ENCODE peak calls at places on chromosomes 1 and 21, in ten cellular contexts. B is kidney epithelial cell, J is K562, U is bronchial epithelial cell, W is astrocyte of the spinal cord, Y is body of pancreas, Q is fibroblast of villous mesenchyme, G is left ventricle myocardium inferior, N is OCI-LY7, F is lung. V is an unnamed sample.

GRCh38 chr1:11770011-11770410 is 8.0 kb downstream of the C1orf167 start:
- DNase-seq in F (no peak), W (no peak), G (no peak), Q (no peak), B (no peak), N (no peak), U (no peak), Y (no peak), J (no peak), V (no peak)

GRCh38 chr1:67264899-67265298 is 42.8 kb upstream of the IL12RB2 start:
- DNase-seq in G (no peak), B (no peak), U (no peak), N (peak; percentile 51), J (no peak), Y (no peak), Q (no peak), W (no peak), F (no peak), V (no peak)

GRCh38 chr1:168084396-168085231 is 52.1 kb downstream of the GPR161 start:
- DNase-seq in W (peak; percentile 40), Q (peak; percentile 33), N (peak; percentile 43), U (peak; percentile 26), G (peak; percentile 64), Y (peak; percentile 66), F (peak; percentile 49), J (peak; percentile 90), B (no peak), V (no peak)

GRCh38 chr1:185720633-185721272 is 13.4 kb upstream of the HMCN1 start:
- DNase-seq in U (peak; percentile 68), B (no peak), W (peak; percentile 75), F (no peak), Y (no peak), N (peak; percentile 10), G (no peak), Q (peak; percentile 53), J (no peak), V (peak; percentile 36)

GRCh38 chr1:197218857-197219256 is 49.2 kb upstream of the CRB1 start:
- DNase-seq in U (no peak), Q (no peak), B (no peak), N (no peak), Y (no peak), F (no peak), J (no peak), W (no peak), G (no peak), V (no peak)

GRCh38 chr1:67372136-67372535 is 58.1 kb downstream of the SERBP1 start:
- DNase-seq in F (no peak), Y (no peak), W (peak; percentile 36), B (no peak), Q (peak; percentile 60), U (peak; percentile 41), N (no peak), J (no peak), G (no peak), V (no peak)

GRCh38 chr1:211352465-211352864 is 25.8 kb downstream of the TRAF5 start:
- DNase-seq in Q (no peak), F (no peak), N (no peak), U (no peak), J (no peak), Y (no peak), W (no peak), B (no peak), G (no peak), V (no peak)

GRCh38 chr1:27106561-27107323 is 48.2 kb downstream of the SLC9A1 start:
- DNase-seq in Q (no peak), U (no peak), B (no peak), W (no peak), G (no peak), Y (no peak), F (no peak), N (peak; percentile 55), J (no peak), V (no peak)

GRCh38 chr1:107529511-107530149 is 388.8 kb downstream of the NTNG1 start:
- DNase-seq in B (no peak), G (no peak), Q (peak; percentile 32), Y (peak; percentile 25), J (peak; percentile 57), F (no peak), U (peak; percentile 71), W (peak; percentile 63), N (peak; percentile 74), V (peak; percentile 17)

GRCh38 chr1:109385417-109385816 is 12.3 kb downstream of the SORT1 start:
- DNase-seq in G (peak; percentile 32), N (no peak), Y (peak; percentile 66), B (no peak), U (no peak), F (no peak), J (no peak), Q (no peak), W (no peak), V (no peak)

GRCh38 chr21:42466700-42467612 is 29.1 kb downstream of the RSPH1 start:
- DNase-seq in N (peak; percentile 58), J (peak; percentile 67), Q (peak; percentile 39), W (peak; percentile 34), G (no peak), Y (peak; percentile 55), F (no peak), B (no peak), U (peak; percentile 46), V (no peak)

GRCh38 chr1:10617318-10617717 is 142.6 kb downstream of the PEX14 start:
- DNase-seq in U (no peak), Q (no peak), B (no peak), W (no peak), N (no peak), J (no peak), F (no peak), G (no peak), Y (no peak), V (no peak)

GRCh38 chr1:230127105-230128054 is 60.3 kb downstream of the GALNT2 start:
- DNase-seq in Q (no peak), Y (no peak), G (no peak), F (no peak), N (no peak), J (peak; percentile 86), W (no peak), B (no peak), U (no peak), V (no peak)

GRCh38 chr21:32426066-32426465 is 13.6 kb downstream of the EVA1C start:
- DNase-seq in J (no peak), U (peak; percentile 80), Y (no peak), B (no peak), W (no peak), Q (no peak), N (no peak), G (no peak), F (no peak), V (no peak)

GRCh38 chr1:50265790-50266314 is 157.1 kb downstream of the ELAVL4 start:
- DNase-seq in F (no peak), U (peak; percentile 14), N (no peak), G (no peak), J (no peak), W (peak; percentile 17), B (no peak), Q (peak; percentile 22), Y (no peak), V (no peak)

GRCh38 chr1:161885013-161885412 is 118.9 kb downstream of the ATF6 start:
- DNase-seq in G (no peak), B (no peak), N (no peak), F (no peak), U (peak; percentile 87), Y (no peak), Q (peak; percentile 69), W (peak; percentile 94), J (no peak), V (peak; percentile 76)

GRCh38 chr1:171871848-171872247 is 30.6 kb downstream of the DNM3 start:
- DNase-seq in Y (no peak), G (no peak), U (no peak), N (no peak), J (no peak), Q (no peak), B (no peak), F (no peak), W (no peak), V (no peak)

GRCh38 chr1:61591316-61591715 is 133.6 kb downstream of the TM2D1 start:
- DNase-seq in N (no peak), B (no peak), U (no peak), Y (no peak), F (no peak), W (no peak), G (no peak), J (no peak), Q (no peak), V (no peak)
- H3K4me3 ChIP-seq in N (no peak overlapping the region), B (no peak overlapping the region), U (no peak overlapping the region), Y (no peak overlapping the region), F (no peak overlapping the region), W (no peak overlapping the region), G (no peak overlapping the region), J (no peak overlapping the region), Q (no peak overlapping the region), V (no peak overlapping the region)

GRCh38 chr1:165420655-165421054 is 24.3 kb downstream of the RXRG start:
- DNase-seq in N (no peak), W (no peak), Q (no peak), F (no peak), B (no peak), Y (no peak), G (no peak), J (no peak), U (peak; percentile 87), V (no peak)
- TF ChIP-seq CTCF in N (no peak), W (no peak), Q (no peak), F (no peak), B (no peak), Y (no peak), G (no peak), J (no peak), U (no peak), V (no peak)

DNA sequence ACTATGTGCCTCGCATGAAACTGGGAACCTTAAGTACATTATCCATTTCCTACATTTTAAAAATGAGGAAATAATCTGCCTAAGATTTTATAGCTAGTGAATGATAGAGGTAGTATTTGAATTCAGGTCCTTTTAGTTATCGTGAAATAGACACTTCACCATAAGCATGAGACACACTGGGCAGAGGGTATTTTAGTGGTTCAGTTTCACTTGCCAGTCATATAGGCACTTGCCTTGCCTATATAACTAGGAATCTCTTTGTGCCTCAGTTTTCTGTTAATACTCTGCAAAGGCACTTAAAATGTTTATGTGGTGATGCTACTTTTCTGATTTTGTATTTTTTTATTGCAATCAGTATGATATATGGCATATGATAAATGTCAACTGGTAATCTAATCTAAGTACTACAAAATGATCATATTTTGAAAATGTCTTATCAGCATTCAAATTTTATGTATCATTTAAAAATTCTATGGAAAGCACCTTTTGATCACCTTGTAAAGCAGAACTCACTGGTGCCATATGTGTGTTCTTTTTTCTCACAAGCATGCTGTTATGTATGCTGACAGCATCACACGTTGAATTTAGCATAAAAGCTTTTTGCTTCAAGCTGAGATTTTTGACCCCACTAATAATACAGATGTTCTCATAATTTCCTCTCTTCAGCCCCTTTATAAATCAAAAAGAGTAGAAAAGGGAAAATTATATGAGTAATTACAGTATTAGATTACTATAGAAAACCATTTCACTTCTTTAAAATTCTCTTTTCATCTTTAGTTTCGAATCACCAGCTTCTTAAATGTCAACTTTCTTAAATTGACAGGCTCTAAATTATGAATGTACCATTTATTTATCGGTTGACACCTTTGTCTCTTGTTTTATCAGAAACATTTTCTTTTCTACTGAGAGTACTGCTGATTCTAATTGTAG is 52.6 kb downstream of the RPS6KC1 start:
- DNase-seq in W (no peak), Q (no peak), G (no peak), B (no peak), Y (no peak), J (no peak), F (no peak), U (no peak), N (no peak), V (no peak)
- H3K4me3 ChIP-seq in W (no peak overlapping the region), Q (no peak overlapping the region), G (no peak overlapping the region), B (no peak overlapping the region), Y (no peak overlapping the region), J (no peak overlapping the region), F (no peak overlapping the region), U (no peak overlapping the region), N (no peak overlapping the region), V (no peak overlapping the region)

GRCh38 chr1:3631330-3631729 is 6.5 kb downstream of the TPRG1L start:
- DNase-seq in Y (no peak), F (no peak), J (no peak), Q (no peak), W (no peak), B (no peak), G (no peak), U (no peak), N (no peak), V (no peak)
- TF ChIP-seq CTCF in Y (no peak), F (no peak), J (no peak), Q (no peak), W (no peak), B (no peak), G (no peak), U (no peak), N (no peak), V (no peak)